ENCODE peak calls at places on chromosome 10, in five cellular contexts. M is HT1080; N is fibroblast of pulmonary artery; B is stimulated activated naive CD8-positive, alpha-beta T cell treated with anti-CD3 and anti-CD28 coated beads, Interleukin-15, Interleukin-2, amounts not matched to agents 100 U/mL and 50 U/mL, for 24 hours; W is NCI-H774. F is an unnamed sample.

GRCh38 chr10:93751832-93752231 is 5.9 kb upstream of the LGI1 start:
- DNase-seq in M (no peak), N (peak), B (no peak), W (no peak), F (no peak)

GRCh38 chr10:110077436-110078120 is 69.8 kb downstream of the ADD3 start:
- DNase-seq in M (no peak), N (peak), B (no peak), W (no peak), F (no peak)

GRCh38 chr10:13984647-13985155 is 346.0 kb downstream of the FRMD4A start:
- DNase-seq in M (peak), N (peak), B (no peak), W (no peak), F (peak)

GRCh38 chr10:10320981-10321380 is 696.7 kb upstream of the CELF2 start:
- DNase-seq in M (peak), N (peak), B (no peak), W (no peak), F (peak)

GRCh38 chr10:71038921-71039320 is 150.6 kb upstream of the PCBD1 start:
- DNase-seq in M (no peak), N (no peak), B (no peak), W (no peak), F (no peak)

GRCh38 chr10:56349611-56350010 is 11.4 kb downstream of the ZWINT start:
- DNase-seq in M (no peak), N (no peak), B (no peak), W (no peak), F (no peak)

GRCh38 chr10:59898125-59898835 is 8.1 kb downstream of the CCDC6 start:
- DNase-seq in M (no peak), N (no peak), B (no peak), W (no peak), F (no peak)

GRCh38 chr10:71382757-71383156 is 14.0 kb upstream of the CDH23 start:
- DNase-seq in M (no peak), N (no peak), B (no peak), W (no peak), F (no peak)

GRCh38 chr10:124917939-124918830 is 23.7 kb upstream of the ZRANB1 start:
- DNase-seq in M (peak), N (peak), B (no peak), W (no peak), F (no peak)

GRCh38 chr10:79049931-79050895 is 18.6 kb upstream of the ZMIZ1 start:
- DNase-seq in M (no peak), N (peak), B (peak), W (no peak), F (no peak)